ENCODE peak calls at places on chromosome 3, in nine cellular contexts. U is body of pancreas, O is keratinocyte, B is PC-9, C is astrocyte, S is SJCRH30, W is adrenal gland, V is neural progenitor cell, X is heart right ventricle. N is an unnamed sample.

GRCh38 chr3:148077318-148077923 is 620.3 kb upstream of the AGTR1 start:
- DNase-seq in W (no peak), X (no peak), S (peak; percentile 65), C (no peak), V (peak; percentile 36), O (no peak), B (no peak), U (no peak), N (no peak)

GRCh38 chr3:77370413-77370812 is 330.5 kb downstream of the ROBO2 start:
- DNase-seq in S (peak; percentile 63), C (peak; percentile 58), O (peak; percentile 41), W (peak; percentile 35), B (no peak), V (no peak), X (no peak), U (no peak), N (no peak)

GRCh38 chr3:141863497-141863896 is 12.9 kb upstream of the ATP1B3 start:
- DNase-seq in O (no peak), X (no peak), B (no peak), V (no peak), C (no peak), W (no peak), U (no peak), S (no peak), N (no peak)

GRCh38 chr3:172332256-172333041 is 115.8 kb downstream of the GHSR start:
- DNase-seq in C (peak; percentile 31), U (peak; percentile 71), O (peak; percentile 17), B (peak; percentile 56), V (peak; percentile 60), X (peak; percentile 75), S (peak; percentile 84), W (peak; percentile 82), N (no peak)

GRCh38 chr3:190384241-190384863 is 3.6 kb upstream of the CLDN16 start:
- DNase-seq in V (peak; percentile 28), U (peak; percentile 78), W (peak; percentile 43), X (peak; percentile 23), B (peak; percentile 64), S (peak; percentile 13), C (peak; percentile 46), O (peak; percentile 76), N (no peak)

GRCh38 chr3:30347679-30348216 is 258.7 kb upstream of the TGFBR2 start:
- DNase-seq in O (peak; percentile 82), S (no peak), X (no peak), C (peak; percentile 92), V (no peak), W (no peak), U (no peak), B (peak; percentile 47), N (no peak)

GRCh38 chr3:30693470-30694120 is 87.2 kb downstream of the TGFBR2 start:
- DNase-seq in U (peak; percentile 60), W (peak; percentile 57), V (peak; percentile 84), X (peak; percentile 59), B (peak; percentile 49), C (peak; percentile 54), S (peak; percentile 77), O (no peak), N (no peak)

GRCh38 chr3:160287666-160288065 is 62.4 kb downstream of the C3orf80 start:
- DNase-seq in O (no peak), V (no peak), C (no peak), X (no peak), B (no peak), W (no peak), U (no peak), S (no peak), N (no peak)

GRCh38 chr3:52685285-52685704 is 418 bp downstream of the PBRM1 start:
- DNase-seq in C (no peak), V (peak; percentile 92), B (peak; percentile 55), O (no peak), U (peak; percentile 87), S (peak; percentile 79), W (peak; percentile 80), X (peak; percentile 79), N (peak; percentile 93)

GRCh38 chr3:56187051-56187450 is 281.2 kb downstream of the ERC2 start:
- DNase-seq in U (no peak), W (no peak), V (no peak), B (no peak), O (no peak), X (no peak), C (no peak), S (no peak), N (no peak)

GRCh38 chr3:23221136-23221535 is 18.0 kb downstream of the UBE2E2 start:
- DNase-seq in S (no peak), X (no peak), U (no peak), V (no peak), B (no peak), O (no peak), W (no peak), C (no peak), N (no peak)

GRCh38 chr3:86923071-86923476 is 67.9 kb downstream of the VGLL3 start:
- DNase-seq in W (no peak), V (no peak), U (no peak), C (peak; percentile 80), S (peak; percentile 90), B (peak; percentile 72), O (peak; percentile 41), X (no peak), N (no peak)

GRCh38 chr3:122484985-122485384 is 29.8 kb downstream of the KPNA1 start:
- DNase-seq in O (no peak), U (no peak), X (no peak), W (peak; percentile 44), C (peak; percentile 56), S (no peak), V (no peak), B (peak; percentile 43), N (no peak)

GRCh38 chr3:128800241-128801187 is 74.5 kb downstream of the RAB7A start:
- DNase-seq in W (no peak), O (no peak), C (no peak), S (no peak), V (no peak), U (no peak), B (no peak), X (peak; percentile 56), N (no peak)

GRCh38 chr3:69085543-69086132 is 901 bp downstream of the ARL6IP5 start:
- DNase-seq in V (peak; percentile 29), C (no peak), X (no peak), U (peak; percentile 28), S (peak; percentile 20), W (peak; percentile 43), O (no peak), B (no peak), N (peak; percentile 66)

GRCh38 chr3:50506169-50506568 is 2.7 kb upstream of the CACNA2D2 start:
- DNase-seq in X (no peak), C (no peak), U (no peak), W (no peak), O (no peak), B (no peak), S (no peak), V (no peak), N (no peak)
- H3K27ac ChIP-seq in X (no peak overlapping the region), C (no peak overlapping the region), U (no peak overlapping the region), W (no peak overlapping the region), O (no peak overlapping the region), B (no peak overlapping the region), S (no peak overlapping the region), V (no peak overlapping the region), N (no peak overlapping the region)

GRCh38 chr3:46068526-46068925 is 41.2 kb upstream of the XCR1 start:
- DNase-seq in O (no peak), S (no peak), X (no peak), U (no peak), W (no peak), C (no peak), V (no peak), B (no peak), N (no peak)

GRCh38 chr3:46062679-46063078 is 35.4 kb upstream of the XCR1 start:
- DNase-seq in S (no peak), V (no peak), W (no peak), B (no peak), X (peak; percentile 35), O (no peak), C (peak; percentile 9), U (no peak), N (no peak)

GRCh38 chr3:46065751-46066256 is 38.5 kb upstream of the XCR1 start:
- DNase-seq in B (no peak), X (no peak), V (no peak), S (no peak), C (no peak), U (no peak), W (no peak), O (no peak), N (no peak)

GRCh38 chr3:46067401-46067800 is 40.1 kb upstream of the XCR1 start:
- DNase-seq in X (no peak), O (no peak), U (no peak), S (no peak), B (no peak), C (no peak), V (no peak), W (no peak), N (no peak)

DNA sequence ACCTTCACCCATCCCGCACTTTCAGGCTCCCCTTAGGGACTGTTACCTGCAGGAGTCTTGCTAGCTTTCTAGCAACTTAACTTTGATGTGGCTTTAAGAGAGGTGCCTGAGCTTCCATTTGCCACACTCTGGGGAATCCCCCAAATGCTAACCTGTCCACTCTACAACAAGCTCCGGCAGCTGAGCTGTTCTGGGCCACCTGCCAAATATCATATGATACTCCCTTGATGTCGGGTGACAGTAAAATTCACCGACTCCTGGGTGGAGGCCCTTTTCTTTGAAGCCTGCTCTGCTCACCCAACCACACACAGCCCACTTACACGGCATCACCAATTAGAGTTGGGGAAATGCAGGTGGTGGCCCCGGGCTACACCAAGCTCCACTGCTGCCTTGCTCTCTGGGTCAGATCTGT is 38.0 kb upstream of the XCR1 start:
- DNase-seq in O (no peak), U (peak; percentile 54), W (no peak), V (no peak), S (peak; percentile 76), C (no peak), B (peak; percentile 81), X (peak; percentile 37), N (no peak)
- H3K4me1 ChIP-seq in O (no peaks in the 10 kb centered on the region), U (no peaks in the 10 kb centered on the region), W (no peaks in the 10 kb centered on the region), V (no peaks in the 10 kb centered on the region), S (no peaks in the 10 kb centered on the region), C (no peaks in the 10 kb centered on the region), B (peaks cover 12% of the 10 kb centered on the region), X (peaks cover 42% of the 10 kb centered on the region), N (peaks cover 9% of the 10 kb centered on the region)

DNA sequence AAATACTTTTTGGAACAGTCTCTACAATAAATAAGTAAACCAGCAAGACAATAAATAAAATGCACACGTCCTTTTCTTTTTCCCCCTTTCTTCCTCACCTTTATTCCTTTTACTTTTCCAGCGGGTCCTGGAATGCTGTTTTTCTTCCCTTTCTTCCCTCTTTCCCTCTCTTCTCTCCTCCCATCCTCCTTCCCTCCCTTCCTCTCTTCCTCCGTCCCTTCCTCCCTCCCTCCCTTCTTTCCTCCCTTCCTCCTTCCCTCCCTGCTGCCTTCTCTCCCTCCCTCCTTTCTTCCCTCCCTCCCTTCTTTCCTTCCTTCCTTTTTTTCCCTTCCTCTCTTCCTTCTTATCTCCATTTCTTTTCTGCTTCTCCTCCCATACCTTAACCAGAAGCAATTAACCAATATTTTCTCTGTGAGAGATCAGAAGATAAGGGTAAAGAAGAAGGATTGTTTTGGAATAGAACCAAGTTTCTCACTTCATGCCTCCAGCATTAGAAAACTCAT is 3.3 kb upstream of the IL17RE start:
- DNase-seq in C (no peak), U (no peak), W (no peak), O (no peak), S (no peak), V (no peak), X (no peak), B (no peak), N (no peak)
- H3K4me3 ChIP-seq in C (no peak overlapping the region), U (no peak overlapping the region), W (no peak overlapping the region), O (no peak overlapping the region), S (no peak overlapping the region), V (no peak overlapping the region), X (no peak overlapping the region), B (no peak overlapping the region), N (no peak overlapping the region)

GRCh38 chr3:134608023-134608758 is 42.6 kb downstream of the KY start:
- DNase-seq in S (no peak), X (no peak), O (no peak), U (no peak), W (no peak), V (no peak), C (no peak), B (no peak), N (no peak)
- H3K27ac ChIP-seq in S (no peak overlapping the region), X (no peak overlapping the region), O (no peak overlapping the region), U (no peak overlapping the region), W (no peak overlapping the region), V (no peak overlapping the region), C (no peak overlapping the region), B (no peak overlapping the region), N (no peak overlapping the region)

N was measured in upper lobe of right lung.